ENCODE peak calls at places on chromosomes 16 and 17, in four cellular contexts. O, K, H and R are unnamed samples.

GRCh38 chr16:70432304-70432799 is 6.5 kb downstream of the ST3GAL2 start:
- DNase-seq in O (no peak), K (no peak), H (no peak), R (no peak)

GRCh38 chr16:3038256-3038655 is 1.5 kb upstream of the BICDL2 start:
- DNase-seq in O (no peak), K (no peak), H (peak; percentile 76), R (no peak)

GRCh38 chr17:81253358-81254131 is 14.4 kb downstream of the NDUFAF8 start:
- DNase-seq in O (no peak), K (no peak), H (peak; percentile 43), R (peak; percentile 47)

GRCh38 chr16:47624563-47624962 is 163.4 kb downstream of the PHKB start:
- DNase-seq in O (no peak), K (no peak), H (no peak), R (no peak)

GRCh38 chr17:58344791-58345157 is 7.2 kb downstream of the SUPT4H1 start:
- DNase-seq in O (no peak), K (no peak), H (no peak), R (no peak)

GRCh38 chr16:79601092-79601977 is 798 bp upstream of the MAF start:
- DNase-seq in O (no peak), K (peak; percentile 68), H (peak; percentile 67), R (peak; percentile 73)

GRCh38 chr17:69561462-69561861 is 147.0 kb downstream of the MAP2K6 start:
- DNase-seq in O (no peak), K (no peak), H (no peak), R (no peak)

GRCh38 chr16:86516618-86517003 is 6.3 kb downstream of the FOXF1 start:
- DNase-seq in O (no peak), K (no peak), H (no peak), R (no peak)

GRCh38 chr16:21283521-21284289 is 5.6 kb upstream of the CRYM start:
- DNase-seq in O (no peak), K (peak; percentile 47), H (peak; percentile 50), R (peak; percentile 81)

GRCh38 chr17:18027280-18027679 is 11.7 kb downstream of the ATPAF2 start:
- DNase-seq in O (no peak), K (no peak), H (no peak), R (no peak)

GRCh38 chr17:60149691-60150582 is at the start of gene CA4:
- DNase-seq in O (no peak), K (no peak), H (no peak), R (no peak)

GRCh38 chr17:21705021-21705601 is 12.8 kb downstream of the KCNJ18 start:
- DNase-seq in O (no peak), K (no peak), H (no peak), R (no peak)

GRCh38 chr16:30786115-30786935 is 680 bp downstream of the ZNF629 start:
- DNase-seq in O (no peak), K (peak; percentile 62), H (peak; percentile 33), R (peak; percentile 61)

GRCh38 chr16:67372664-67373063 is 20.6 kb downstream of the TPPP3 start:
- DNase-seq in O (no peak), K (no peak), H (no peak), R (no peak)

GRCh38 chr17:59671386-59671785 is 35.8 kb downstream of the PTRH2 start:
- DNase-seq in O (no peak), K (no peak), H (no peak), R (no peak)

GRCh38 chr17:71922439-71922838 is 198.4 kb upstream of the SOX9 start:
- DNase-seq in O (no peak), K (no peak), H (no peak), R (no peak)

GRCh38 chr17:39627717-39628516 is 1.2 kb downstream of the PPP1R1B start:
- DNase-seq in O (no peak), K (no peak), H (no peak), R (no peak)

GRCh38 chr17:41772586-41773189 is 13.8 kb downstream of the JUP start:
- DNase-seq in O (no peak), K (peak; percentile 25), H (no peak), R (no peak)

GRCh38 chr17:58378895-58379824 is 27.2 kb upstream of the SUPT4H1 start:
- DNase-seq in O (no peak), K (no peak), H (no peak), R (no peak)

GRCh38 chr17:17710728-17711541 is 29.7 kb downstream of the RAI1 start:
- DNase-seq in O (peak; percentile 30), K (no peak), H (peak; percentile 93), R (no peak)

GRCh38 chr17:28227278-28228108 is 91.5 kb upstream of the TMEM97 start:
- DNase-seq in O (no peak), K (peak; percentile 56), H (peak; percentile 90), R (peak; percentile 95)

GRCh38 chr17:8964801-8965393 is 610 bp downstream of the PIK3R5 start:
- DNase-seq in O (no peak), K (no peak), H (no peak), R (no peak)

GRCh38 chr17:59311051-59311468 is 20.4 kb upstream of the YPEL2 start:
- DNase-seq in O (no peak), K (no peak), H (peak; percentile 30), R (peak; percentile 59)

GRCh38 chr16:25161753-25162152 is 50.2 kb downstream of the LCMT1 start:
- DNase-seq in O (no peak), K (no peak), H (no peak), R (no peak)

GRCh38 chr17:55388842-55389241 is 32.8 kb downstream of the MMD start:
- DNase-seq in O (no peak), K (no peak), H (no peak), R (no peak)

GRCh38 chr16:69399361-69399760 is 13.6 kb upstream of the TERF2 start:
- DNase-seq in O (no peak), K (no peak), H (no peak), R (no peak)

GRCh38 chr17:56593741-56594527 is 435 bp downstream of the NOG start:
- DNase-seq in O (no peak), K (peak; percentile 24), H (peak; percentile 74), R (peak; percentile 63)

GRCh38 chr17:2481760-2482159 is 29.9 kb downstream of the METTL16 start:
- DNase-seq in O (no peak), K (no peak), H (no peak), R (no peak)

GRCh38 chr16:22402191-22402590 is 27.8 kb upstream of the CDR2 start:
- DNase-seq in O (no peak), K (no peak), H (no peak), R (no peak)

GRCh38 chr16:66673691-66674090 is 22.9 kb downstream of the CMTM4 start:
- DNase-seq in O (no peak), K (no peak), H (no peak), R (no peak)

GRCh38 chr17:18315498-18316360 is 636 bp downstream of the SMCR8 start:
- DNase-seq in O (no peak), K (no peak), H (no peak), R (no peak)

GRCh38 chr16:85309656-85310587 is 197.7 kb upstream of the CIBAR2 start:
- DNase-seq in O (no peak), K (no peak), H (peak; percentile 93), R (peak; percentile 83)

GRCh38 chr17:34769049-34769448 is 189.7 kb downstream of the TMEM132E start:
- DNase-seq in O (no peak), K (no peak), H (no peak), R (no peak)

GRCh38 chr16:67116388-67117311 is 6.9 kb downstream of the PHAF1 start:
- DNase-seq in O (no peak), K (no peak), H (no peak), R (no peak)

GRCh38 chr17:50345443-50346312 is at the start of gene XYLT2:
- DNase-seq in O (peak; percentile 19), K (peak; percentile 91), H (peak; percentile 87), R (peak; percentile 93)

GRCh38 chr17:7217113-7217987 is 2.3 kb downstream of the DLG4 start:
- DNase-seq in O (no peak), K (peak; percentile 75), H (peak; percentile 56), R (peak; percentile 54)

GRCh38 chr17:31687505-31688126 is 171.4 kb downstream of the COPRS start:
- DNase-seq in O (no peak), K (no peak), H (no peak), R (no peak)

GRCh38 chr17:73595068-73595865 is 49.0 kb downstream of the SDK2 start:
- DNase-seq in O (no peak), K (no peak), H (peak; percentile 20), R (peak; percentile 51)

DNA sequence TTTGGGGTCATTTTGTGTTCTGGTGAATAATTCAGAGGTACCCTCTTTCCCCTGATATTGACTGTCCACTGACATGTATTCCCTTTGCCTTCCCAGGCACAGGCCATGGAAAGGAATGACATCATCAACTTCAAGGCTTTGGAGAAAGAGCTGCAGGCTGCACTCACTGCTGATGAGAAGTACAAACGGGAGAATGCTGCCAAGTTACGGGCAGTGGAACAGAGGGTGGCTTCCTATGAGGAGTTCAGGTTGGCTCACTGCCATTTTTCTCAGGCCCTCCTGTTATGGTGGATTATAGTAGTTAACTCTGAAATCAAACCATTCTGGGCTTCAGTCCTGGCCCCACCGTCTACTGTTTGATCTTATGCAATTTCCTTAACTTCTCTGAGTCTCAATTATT is 1.6 kb upstream of the EFTUD2 start:
- DNase-seq in O (no peak), K (no peak), H (peak; percentile 91), R (peak; percentile 72)
- H3K4me3 ChIP-seq in O (no peak overlapping the region), K (no peak overlapping the region), H (no peak overlapping the region), R (no peak overlapping the region)

GRCh38 chr17:64778102-64778366 is 115.9 kb upstream of the SMURF2 start:
- DNase-seq in O (no peak), K (no peak), H (no peak), R (no peak)
- H3K4me1 ChIP-seq in O (peaks cover 19% of the 10 kb centered on the region), K (peaks cover 12% of the 10 kb centered on the region), H (peaks cover 69% of the 10 kb centered on the region), R (peaks cover 5% of the 10 kb centered on the region)

DNA sequence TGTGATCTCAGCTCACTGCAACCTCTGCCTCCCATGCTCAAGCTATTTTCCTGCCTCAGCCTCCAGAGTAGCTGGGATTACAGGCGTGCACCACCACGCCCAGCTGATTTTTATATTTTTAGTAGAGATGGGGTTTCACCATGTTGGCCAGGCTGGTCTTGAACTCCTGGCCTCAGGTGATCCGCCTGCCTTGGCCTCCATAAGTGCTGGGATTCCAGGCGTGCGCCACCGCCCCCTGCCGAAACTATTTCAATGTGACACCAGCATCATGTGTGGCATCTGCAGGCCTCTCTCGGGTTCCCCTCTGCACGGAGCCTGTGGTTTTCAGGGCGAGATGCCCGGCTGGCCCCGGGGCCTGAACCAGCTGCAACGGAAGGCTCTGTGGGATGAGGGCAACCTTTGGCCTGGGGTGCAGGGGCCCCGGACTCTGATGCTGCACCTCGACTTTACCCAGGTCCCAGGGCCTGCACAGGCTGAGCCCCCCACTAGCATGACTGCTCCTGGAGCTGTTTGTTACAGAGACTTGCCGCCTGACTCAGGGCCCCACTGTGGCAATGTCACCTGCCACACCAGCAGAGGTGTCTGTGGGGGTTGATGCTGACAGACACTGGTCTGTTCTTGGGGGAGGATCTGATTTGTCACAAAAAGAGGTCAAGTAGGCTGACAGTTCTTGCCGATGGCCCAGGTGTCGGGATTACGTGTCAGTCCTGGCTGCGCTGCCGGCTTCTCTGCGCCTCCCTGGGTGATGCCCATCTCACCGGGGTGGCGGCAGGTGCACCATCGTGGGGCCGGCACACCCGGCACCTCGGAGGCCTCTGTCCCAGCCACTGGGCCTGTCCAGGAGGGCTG is 8.6 kb upstream of the TEX19 start:
- DNase-seq in O (no peak), K (no peak), H (no peak), R (no peak)
- TF ChIP-seq CTCF in O (no peak), K (no peak), H (no peak), R (no peak)

DNA sequence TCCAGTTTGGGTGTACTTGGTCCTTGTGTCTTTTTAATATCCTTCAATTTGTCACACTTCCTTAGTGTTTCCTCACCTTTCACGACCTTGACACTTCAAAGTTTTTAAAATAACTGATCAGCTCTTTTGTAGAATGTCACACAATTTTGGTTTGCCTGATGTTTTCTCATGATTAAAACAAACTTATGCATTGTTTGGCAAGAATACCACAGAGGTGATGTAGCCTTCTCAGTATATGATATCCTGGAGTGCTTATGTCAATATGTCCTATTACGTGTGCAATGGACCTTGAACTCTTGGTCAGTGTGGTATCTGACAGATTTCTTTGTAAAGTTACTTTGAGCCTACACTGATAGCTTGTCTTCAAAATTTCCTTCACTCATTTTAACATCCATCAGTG is 297.4 kb downstream of the CNTNAP4 start:
- DNase-seq in O (no peak), K (no peak), H (no peak), R (no peak)
- H3K4me3 ChIP-seq in O (no peak overlapping the region), K (no peak overlapping the region), H (no peak overlapping the region), R (no peak overlapping the region)